ENCODE peak calls at places on chromosomes 11 and 22, in five cellular contexts. One of them, this sample, is unnamed.

GRCh38 chr11:46006418-46007070 is 84.1 kb downstream of the LARGE2 start:
- DNase-seq in upper lobe of right lung: no peak
- DNase-seq in hepatocyte: peak; percentile 81
- DNase-seq in osteoblast: no peak
- DNase-seq in LoVo: peak; percentile 71
- DNase-seq in this sample: no peak

GRCh38 chr11:124297921-124298320 is 15.8 kb downstream of the OR8D1 start:
- DNase-seq in hepatocyte: no peak
- DNase-seq in LoVo: no peak
- DNase-seq in osteoblast: no peak
- DNase-seq in upper lobe of right lung: no peak
- DNase-seq in this sample: no peak

GRCh38 chr22:40434101-40434500 is 63.7 kb downstream of the SGSM3 start:
- DNase-seq in hepatocyte: no peak
- DNase-seq in osteoblast: peak; percentile 21
- DNase-seq in upper lobe of right lung: no peak
- DNase-seq in LoVo: no peak
- DNase-seq in this sample: no peak

GRCh38 chr11:134915212-134915611 is 503.2 kb upstream of the B3GAT1 start:
- DNase-seq in osteoblast: no peak
- DNase-seq in hepatocyte: no peak
- DNase-seq in upper lobe of right lung: no peak
- DNase-seq in LoVo: no peak
- DNase-seq in this sample: no peak

GRCh38 chr11:119361961-119362725 is 15.6 kb upstream of the MFRP start:
- DNase-seq in osteoblast: no peak
- DNase-seq in LoVo: no peak
- DNase-seq in upper lobe of right lung: no peak
- DNase-seq in hepatocyte: no peak
- DNase-seq in this sample: no peak

GRCh38 chr22:27483095-27483798 is 318.3 kb downstream of the MN1 start:
- DNase-seq in upper lobe of right lung: no peak
- DNase-seq in LoVo: no peak
- DNase-seq in osteoblast: no peak
- DNase-seq in hepatocyte: no peak
- DNase-seq in this sample: no peak

GRCh38 chr11:77473001-77473800 is 693 bp downstream of the PAK1 start:
- DNase-seq in LoVo: peak; percentile 48
- DNase-seq in hepatocyte: peak; percentile 77
- DNase-seq in upper lobe of right lung: peak; percentile 83
- DNase-seq in osteoblast: peak; percentile 73
- DNase-seq in this sample: no peak

GRCh38 chr11:2531987-2532703 is 87.3 kb downstream of the KCNQ1 start:
- DNase-seq in upper lobe of right lung: peak; percentile 63
- DNase-seq in osteoblast: peak; percentile 39
- DNase-seq in LoVo: no peak
- DNase-seq in hepatocyte: no peak
- DNase-seq in this sample: peak; percentile 59

GRCh38 chr22:24703101-24703500 is 71.4 kb downstream of the PIWIL3 start:
- DNase-seq in osteoblast: peak; percentile 22
- DNase-seq in LoVo: no peak
- DNase-seq in upper lobe of right lung: no peak
- DNase-seq in hepatocyte: peak; percentile 56
- DNase-seq in this sample: no peak

GRCh38 chr11:66336234-66337102 is at the start of gene RIN1:
- DNase-seq in LoVo: peak; percentile 73
- DNase-seq in osteoblast: peak; percentile 100
- DNase-seq in hepatocyte: peak; percentile 85
- DNase-seq in upper lobe of right lung: peak; percentile 78
- DNase-seq in this sample: peak; percentile 93

GRCh38 chr11:97454988-97455387 is 1065.2 kb downstream of the JRKL start:
- DNase-seq in upper lobe of right lung: no peak
- DNase-seq in LoVo: peak; percentile 25
- DNase-seq in osteoblast: no peak
- DNase-seq in hepatocyte: peak; percentile 50
- DNase-seq in this sample: no peak

GRCh38 chr11:70537576-70538571 is 139.5 kb downstream of the CTTN start:
- DNase-seq in LoVo: no peak
- DNase-seq in osteoblast: peak; percentile 49
- DNase-seq in upper lobe of right lung: peak; percentile 51
- DNase-seq in hepatocyte: no peak
- DNase-seq in this sample: peak; percentile 44

GRCh38 chr22:50624347-50625130 is 3.4 kb downstream of the ARSA start:
- DNase-seq in upper lobe of right lung: peak; percentile 51
- DNase-seq in LoVo: no peak
- DNase-seq in osteoblast: no peak
- DNase-seq in hepatocyte: no peak
- DNase-seq in this sample: no peak

GRCh38 chr22:46354176-46354992 is 18.9 kb downstream of the TRMU start:
- DNase-seq in LoVo: no peak
- DNase-seq in osteoblast: no peak
- DNase-seq in hepatocyte: no peak
- DNase-seq in upper lobe of right lung: peak; percentile 64
- DNase-seq in this sample: no peak

GRCh38 chr11:70729949-70730348 is 331.6 kb downstream of the CTTN start:
- DNase-seq in hepatocyte: no peak
- DNase-seq in LoVo: no peak
- DNase-seq in upper lobe of right lung: no peak
- DNase-seq in osteoblast: peak; percentile 37
- DNase-seq in this sample: no peak

GRCh38 chr11:83816572-83817187 is 530.5 kb upstream of the CCDC90B start:
- DNase-seq in upper lobe of right lung: no peak
- DNase-seq in LoVo: peak; percentile 25
- DNase-seq in osteoblast: no peak
- DNase-seq in hepatocyte: peak; percentile 44
- DNase-seq in this sample: no peak

This sample was measured in RWPE2.